ENCODE peak calls at places on chromosomes 3 and 15, in six cellular contexts. H is tibial artery; M is stomach; I is psoas muscle; D is IMR-90; A is CD8-positive, alpha-beta T cell. P is an unnamed sample.

GRCh38 chr15:53588773-53589172 is 170.7 kb downstream of the WDR72 start:
- DNase-seq in H (no peak), M (no peak), I (no peak), D (no peak), A (no peak), P (no peak)

GRCh38 chr3:175475765-175476164 is 616.6 kb downstream of the NAALADL2 start:
- DNase-seq in H (no peak), M (no peak), I (no peak), D (no peak), A (no peak), P (no peak)

GRCh38 chr3:119331661-119332060 is 37.5 kb downstream of the ARHGAP31 start:
- DNase-seq in H (no peak), M (no peak), I (no peak), D (peak; percentile 58), A (no peak), P (no peak)

GRCh38 chr3:171459130-171459941 is 869 bp downstream of the TNIK start:
- DNase-seq in H (peak; percentile 67), M (peak; percentile 38), I (peak; percentile 25), D (peak; percentile 36), A (peak; percentile 55), P (peak; percentile 45)

GRCh38 chr3:45154641-45155147 is 8.5 kb upstream of the CDCP1 start:
- DNase-seq in H (no peak), M (no peak), I (no peak), D (peak; percentile 69), A (no peak), P (no peak)

GRCh38 chr15:77642019-77642418 is 9.3 kb upstream of the LINGO1 start:
- DNase-seq in H (no peak), M (no peak), I (no peak), D (no peak), A (no peak), P (no peak)

GRCh38 chr15:95609096-95609495 is 721.4 kb upstream of the NR2F2 start:
- DNase-seq in H (no peak), M (no peak), I (no peak), D (peak; percentile 15), A (no peak), P (no peak)

GRCh38 chr15:33584797-33585196 is 274.0 kb downstream of the RYR3 start:
- DNase-seq in H (no peak), M (no peak), I (no peak), D (peak; percentile 12), A (no peak), P (no peak)

GRCh38 chr3:170083343-170083742 is 45.5 kb downstream of the GPR160 start:
- DNase-seq in H (no peak), M (no peak), I (no peak), D (no peak), A (no peak), P (no peak)

GRCh38 chr3:147356909-147357733 is 49.2 kb downstream of the ZIC4 start:
- DNase-seq in H (no peak), M (no peak), I (no peak), D (no peak), A (no peak), P (no peak)

GRCh38 chr15:25251700-25252390 is 187.0 kb downstream of the UBE3A start:
- DNase-seq in H (peak; percentile 55), M (peak; percentile 21), I (peak; percentile 7), D (no peak), A (no peak), P (no peak)
- H3K9me3 ChIP-seq in H (peaks cover 66% of the 10 kb centered on the region), M (peaks cover 91% of the 10 kb centered on the region), I (peaks cover 12% of the 10 kb centered on the region), D (peaks cover 41% of the 10 kb centered on the region), A (no peaks in the 10 kb centered on the region), P (no peaks in the 10 kb centered on the region)

GRCh38 chr15:45821390-45821789 is 186.6 kb downstream of the SQOR start:
- DNase-seq in H (no peak), M (no peak), I (no peak), D (no peak), A (no peak), P (no peak)
- H3K9me3 ChIP-seq in H (no peaks in the 10 kb centered on the region), M (no peaks in the 10 kb centered on the region), I (no peaks in the 10 kb centered on the region), D (peaks cover 9% of the 10 kb centered on the region), A (no peaks in the 10 kb centered on the region), P (no peaks in the 10 kb centered on the region)

GRCh38 chr3:15847239-15847638 is 49.5 kb upstream of the ANKRD28 start:
- DNase-seq in H (no peak), M (no peak), I (no peak), D (no peak), A (no peak), P (no peak)

DNA sequence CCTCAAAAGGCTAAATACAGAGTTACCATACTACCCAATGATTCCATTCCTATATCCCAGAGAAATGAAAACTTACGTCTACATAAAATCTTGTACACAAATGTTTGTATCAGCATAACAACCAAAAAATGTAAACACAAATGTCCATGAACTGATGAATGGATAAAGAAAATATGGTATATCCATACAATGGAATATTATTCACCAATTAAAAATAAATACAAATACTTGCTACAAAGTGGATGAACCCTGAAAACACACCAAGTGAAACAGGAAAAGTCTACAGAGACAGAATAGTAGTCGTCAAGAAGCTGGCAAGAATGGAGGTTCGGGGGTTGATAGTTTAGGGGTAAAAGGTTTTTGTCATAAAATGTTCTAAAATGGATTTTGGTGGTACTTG is 54.0 kb upstream of the ANKRD28 start:
- DNase-seq in H (no peak), M (no peak), I (no peak), D (no peak), A (no peak), P (no peak)
- H3K9me3 ChIP-seq in H (peaks cover 6% of the 10 kb centered on the region), M (no peaks in the 10 kb centered on the region), I (peaks cover 6% of the 10 kb centered on the region), D (peaks cover 2% of the 10 kb centered on the region), A (no peaks in the 10 kb centered on the region), P (no peaks in the 10 kb centered on the region)

GRCh38 chr15:25022233-25022632 is 67.4 kb downstream of the SNRPN start:
- DNase-seq in H (no peak), M (no peak), I (no peak), D (peak; percentile 64), A (no peak), P (no peak)
- H3K9me3 ChIP-seq in H (peaks cover 98% of the 10 kb centered on the region), M (peaks cover 100% of the 10 kb centered on the region), I (peaks cover 40% of the 10 kb centered on the region), D (no peaks in the 10 kb centered on the region), A (peaks cover 29% of the 10 kb centered on the region), P (peaks cover 5% of the 10 kb centered on the region)

GRCh38 chr15:25056484-25057429 is 102.0 kb downstream of the SNRPN start:
- DNase-seq in H (peak; percentile 53), M (peak; percentile 17), I (no peak), D (no peak), A (no peak), P (no peak)

GRCh38 chr15:25055356-25056068 is 100.7 kb downstream of the SNRPN start:
- DNase-seq in H (peak; percentile 29), M (peak; percentile 22), I (no peak), D (no peak), A (no peak), P (no peak)

GRCh38 chr15:25059698-25060471 is 105.1 kb downstream of the SNRPN start:
- DNase-seq in H (peak; percentile 48), M (no peak), I (no peak), D (no peak), A (no peak), P (no peak)

GRCh38 chr15:25058080-25058785 is 103.4 kb downstream of the SNRPN start:
- DNase-seq in H (peak; percentile 59), M (peak; percentile 9), I (no peak), D (no peak), A (no peak), P (no peak)

GRCh38 chr15:25057574-25057973 is 102.8 kb downstream of the SNRPN start:
- DNase-seq in H (peak; percentile 37), M (peak; percentile 9), I (no peak), D (no peak), A (no peak), P (no peak)
- H3K9me3 ChIP-seq in H (peaks cover 100% of the 10 kb centered on the region), M (peaks cover 100% of the 10 kb centered on the region), I (peaks cover 92% of the 10 kb centered on the region), D (peaks cover 100% of the 10 kb centered on the region), A (peaks cover 97% of the 10 kb centered on the region), P (peaks cover 61% of the 10 kb centered on the region)

GRCh38 chr3:75737831-75738493 is 47.4 kb downstream of the ZNF717 start:
- DNase-seq in H (no peak), M (no peak), I (no peak), D (peak; percentile 10), A (no peak), P (no peak)
- H3K9me3 ChIP-seq in H (peaks cover 92% of the 10 kb centered on the region), M (peaks cover 96% of the 10 kb centered on the region), I (peaks cover 74% of the 10 kb centered on the region), D (peaks cover 73% of the 10 kb centered on the region), A (peaks cover 64% of the 10 kb centered on the region), P (peaks cover 54% of the 10 kb centered on the region)

GRCh38 chr15:22257668-22258401 is 177.5 kb downstream of the OR4M2 start:
- DNase-seq in H (no peak), M (no peak), I (no peak), D (no peak), A (no peak), P (no peak)
- H3K9me3 ChIP-seq in H (no peaks in the 10 kb centered on the region), M (peaks cover 7% of the 10 kb centered on the region), I (no peaks in the 10 kb centered on the region), D (peaks cover 34% of the 10 kb centered on the region), A (no peaks in the 10 kb centered on the region), P (no peaks in the 10 kb centered on the region)

DNA sequence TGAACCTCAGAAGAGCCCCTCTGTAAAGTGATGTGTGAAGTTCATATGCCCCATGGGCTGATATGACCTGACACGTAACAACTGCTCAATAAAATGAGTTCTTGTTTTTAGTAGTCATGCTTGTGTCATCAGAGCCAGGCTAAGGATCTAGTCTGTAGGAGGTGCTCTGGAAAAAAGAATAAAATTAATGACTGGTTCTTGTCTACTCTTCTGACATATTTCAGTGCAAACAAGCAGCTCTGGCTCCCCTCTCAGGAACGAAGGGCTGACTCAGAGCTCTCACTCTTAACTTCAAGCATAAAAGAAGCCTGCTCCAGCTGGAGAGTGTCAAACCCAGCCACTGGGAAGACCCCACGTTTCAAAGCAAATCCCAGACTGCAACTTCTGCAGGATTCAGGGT is 77.0 kb downstream of the LRIG1 start:
- DNase-seq in H (no peak), M (no peak), I (no peak), D (peak; percentile 96), A (no peak), P (no peak)
- H3K9me3 ChIP-seq in H (no peaks in the 10 kb centered on the region), M (peaks cover 11% of the 10 kb centered on the region), I (no peaks in the 10 kb centered on the region), D (peaks cover 5% of the 10 kb centered on the region), A (no peaks in the 10 kb centered on the region), P (no peaks in the 10 kb centered on the region)

GRCh38 chr3:188647237-188647636 is 493.3 kb downstream of the LPP start:
- DNase-seq in H (no peak), M (no peak), I (no peak), D (no peak), A (no peak), P (no peak)
- H3K9me3 ChIP-seq in H (no peaks in the 10 kb centered on the region), M (no peaks in the 10 kb centered on the region), I (no peaks in the 10 kb centered on the region), D (no peaks in the 10 kb centered on the region), A (no peaks in the 10 kb centered on the region), P (no peaks in the 10 kb centered on the region)

P was measured in T-helper 17 cell.